ENCODE peak calls at places on chromosomes 2 and 18, in six cellular contexts. C is HFFc6, M is HepG2, W is nephron progenitor cell, L is left ventricle myocardium inferior, F is DMS153. J is an unnamed sample.

GRCh38 chr2:138267161-138267901 is 234.2 kb upstream of the SPOPL start:
- DNase-seq in C (peak; percentile 66), M (no peak), W (no peak), L (no peak), F (no peak), J (peak; percentile 15)

GRCh38 chr2:130370490-130370889 is 14.6 kb downstream of the PTPN18 start:
- DNase-seq in C (no peak), M (no peak), W (no peak), L (no peak), F (no peak), J (peak; percentile 69)

GRCh38 chr2:109222422-109222821 is 93.4 kb downstream of the SH3RF3 start:
- DNase-seq in C (no peak), M (no peak), W (no peak), L (no peak), F (no peak), J (no peak)

GRCh38 chr2:24856791-24857211 is 63.2 kb downstream of the ADCY3 start:
- DNase-seq in C (no peak), M (no peak), W (no peak), L (peak; percentile 42), F (no peak), J (no peak)

GRCh38 chr18:41162191-41162590 is 792.8 kb upstream of the PIK3C3 start:
- DNase-seq in C (no peak), M (no peak), W (no peak), L (no peak), F (no peak), J (no peak)

GRCh38 chr2:46173636-46174253 is 123.5 kb upstream of the EPAS1 start:
- DNase-seq in C (no peak), M (peak; percentile 88), W (no peak), L (no peak), F (no peak), J (no peak)

GRCh38 chr2:209334188-209335017 is 89.4 kb upstream of the MAP2 start:
- DNase-seq in C (peak; percentile 57), M (peak; percentile 53), W (peak; percentile 63), L (peak; percentile 24), F (peak; percentile 47), J (peak; percentile 45)

GRCh38 chr2:179272406-179273192 is 8.0 kb upstream of the SESTD1 start:
- DNase-seq in C (peak; percentile 17), M (peak; percentile 96), W (no peak), L (no peak), F (peak; percentile 72), J (no peak)

GRCh38 chr2:23124214-23124735 is 260.7 kb upstream of the KLHL29 start:
- DNase-seq in C (no peak), M (no peak), W (no peak), L (no peak), F (no peak), J (no peak)

GRCh38 chr2:96510931-96511595 is 5.9 kb upstream of the NEURL3 start:
- DNase-seq in C (no peak), M (no peak), W (no peak), L (no peak), F (no peak), J (no peak)

GRCh38 chr2:240707046-240707756 is 15.5 kb downstream of the AQP12A start:
- DNase-seq in C (no peak), M (no peak), W (no peak), L (no peak), F (no peak), J (no peak)

GRCh38 chr2:144432921-144433320 is 87.0 kb downstream of the ZEB2 start:
- DNase-seq in C (no peak), M (no peak), W (no peak), L (no peak), F (no peak), J (no peak)

GRCh38 chr18:10264260-10264659 is 190.2 kb upstream of the APCDD1 start:
- DNase-seq in C (no peak), M (no peak), W (no peak), L (no peak), F (no peak), J (no peak)

J was measured in GM13976.